ENCODE peak calls at places on chromosomes 11 and 22, in seven cellular contexts. One of them, this sample, is unnamed.
A peak's percentile ranks its signal among the peaks of the same experiment; 100 is the strongest.

GRCh38 chr11:121561240-121561639 is 108.5 kb upstream of the SORL1-AS1 start:
- DNase-seq in progenitor cell of endocrine pancreas: no peak
- DNase-seq in ascending aorta: no peak
- DNase-seq in WERI-Rb-1: no peak
- DNase-seq in GM20000: no peak
- DNase-seq in testis: no peak
- DNase-seq in cardiac muscle cell: no peak
- DNase-seq in this sample: peak; percentile 18

GRCh38 chr11:116851631-116852030 is 14.2 kb upstream of the APOA1 start:
- DNase-seq in progenitor cell of endocrine pancreas: no peak
- DNase-seq in ascending aorta: no peak
- DNase-seq in WERI-Rb-1: no peak
- DNase-seq in GM20000: no peak
- DNase-seq in testis: no peak
- DNase-seq in cardiac muscle cell: no peak
- DNase-seq in this sample: peak; percentile 65

GRCh38 chr11:96342131-96342970 is 644 bp downstream of the MAML2 start:
- DNase-seq in progenitor cell of endocrine pancreas: no peak
- DNase-seq in ascending aorta: no peak
- DNase-seq in WERI-Rb-1: no peak
- DNase-seq in GM20000: no peak
- DNase-seq in testis: no peak
- DNase-seq in cardiac muscle cell: no peak
- DNase-seq in this sample: no peak

GRCh38 chr22:49975543-49976389 is 15.2 kb downstream of the PIM3 start:
- DNase-seq in progenitor cell of endocrine pancreas: no peak
- DNase-seq in ascending aorta: no peak
- DNase-seq in WERI-Rb-1: no peak
- DNase-seq in GM20000: peak; percentile 75
- DNase-seq in testis: no peak
- DNase-seq in cardiac muscle cell: no peak
- DNase-seq in this sample: peak; percentile 80

GRCh38 chr22:35802885-35803284 is 85.2 kb downstream of the APOL5 start:
- DNase-seq in progenitor cell of endocrine pancreas: no peak
- DNase-seq in ascending aorta: no peak
- DNase-seq in WERI-Rb-1: no peak
- DNase-seq in GM20000: no peak
- DNase-seq in testis: no peak
- DNase-seq in cardiac muscle cell: no peak
- DNase-seq in this sample: no peak

GRCh38 chr22:49925525-49926128 is 7.2 kb downstream of the CRELD2 start:
- DNase-seq in progenitor cell of endocrine pancreas: no peak
- DNase-seq in ascending aorta: no peak
- DNase-seq in WERI-Rb-1: no peak
- DNase-seq in GM20000: peak; percentile 77
- DNase-seq in testis: no peak
- DNase-seq in cardiac muscle cell: no peak
- DNase-seq in this sample: peak; percentile 87

GRCh38 chr11:15143855-15144254 is 29.1 kb downstream of the INSC start:
- DNase-seq in progenitor cell of endocrine pancreas: no peak
- DNase-seq in ascending aorta: no peak
- DNase-seq in WERI-Rb-1: no peak
- DNase-seq in GM20000: no peak
- DNase-seq in testis: no peak
- DNase-seq in cardiac muscle cell: no peak
- DNase-seq in this sample: no peak

GRCh38 chr22:32307055-32307454 is 50.6 kb upstream of the RFPL3 start:
- DNase-seq in progenitor cell of endocrine pancreas: no peak
- DNase-seq in ascending aorta: no peak
- DNase-seq in WERI-Rb-1: no peak
- DNase-seq in GM20000: no peak
- DNase-seq in testis: peak; percentile 0
- DNase-seq in cardiac muscle cell: no peak
- DNase-seq in this sample: no peak

GRCh38 chr22:27673839-27674238 is 127.7 kb downstream of the MN1 start:
- DNase-seq in progenitor cell of endocrine pancreas: peak; percentile 35
- DNase-seq in ascending aorta: no peak
- DNase-seq in WERI-Rb-1: no peak
- DNase-seq in GM20000: no peak
- DNase-seq in testis: no peak
- DNase-seq in cardiac muscle cell: no peak
- DNase-seq in this sample: no peak

GRCh38 chr22:48315415-48316244 is 1512.0 kb downstream of the BRD1 start:
- DNase-seq in progenitor cell of endocrine pancreas: no peak
- DNase-seq in ascending aorta: no peak
- DNase-seq in WERI-Rb-1: peak; percentile 5
- DNase-seq in GM20000: no peak
- DNase-seq in testis: no peak
- DNase-seq in cardiac muscle cell: no peak
- DNase-seq in this sample: no peak

GRCh38 chr22:43002198-43002577 is 12.8 kb downstream of the PACSIN2 start:
- DNase-seq in progenitor cell of endocrine pancreas: no peak
- DNase-seq in ascending aorta: no peak
- DNase-seq in WERI-Rb-1: no peak
- DNase-seq in GM20000: no peak
- DNase-seq in testis: no peak
- DNase-seq in cardiac muscle cell: no peak
- DNase-seq in this sample: no peak

GRCh38 chr22:39215430-39216142 is 29.2 kb downstream of the PDGFB start:
- DNase-seq in progenitor cell of endocrine pancreas: no peak
- DNase-seq in ascending aorta: no peak
- DNase-seq in WERI-Rb-1: peak; percentile 27
- DNase-seq in GM20000: no peak
- DNase-seq in testis: no peak
- DNase-seq in cardiac muscle cell: no peak
- DNase-seq in this sample: peak; percentile 58

GRCh38 chr22:38284042-38284402 is 11.2 kb upstream of the TMEM184B start:
- DNase-seq in progenitor cell of endocrine pancreas: no peak
- DNase-seq in ascending aorta: no peak
- DNase-seq in WERI-Rb-1: no peak
- DNase-seq in GM20000: no peak
- DNase-seq in testis: no peak
- DNase-seq in cardiac muscle cell: no peak
- DNase-seq in this sample: no peak

DNA sequence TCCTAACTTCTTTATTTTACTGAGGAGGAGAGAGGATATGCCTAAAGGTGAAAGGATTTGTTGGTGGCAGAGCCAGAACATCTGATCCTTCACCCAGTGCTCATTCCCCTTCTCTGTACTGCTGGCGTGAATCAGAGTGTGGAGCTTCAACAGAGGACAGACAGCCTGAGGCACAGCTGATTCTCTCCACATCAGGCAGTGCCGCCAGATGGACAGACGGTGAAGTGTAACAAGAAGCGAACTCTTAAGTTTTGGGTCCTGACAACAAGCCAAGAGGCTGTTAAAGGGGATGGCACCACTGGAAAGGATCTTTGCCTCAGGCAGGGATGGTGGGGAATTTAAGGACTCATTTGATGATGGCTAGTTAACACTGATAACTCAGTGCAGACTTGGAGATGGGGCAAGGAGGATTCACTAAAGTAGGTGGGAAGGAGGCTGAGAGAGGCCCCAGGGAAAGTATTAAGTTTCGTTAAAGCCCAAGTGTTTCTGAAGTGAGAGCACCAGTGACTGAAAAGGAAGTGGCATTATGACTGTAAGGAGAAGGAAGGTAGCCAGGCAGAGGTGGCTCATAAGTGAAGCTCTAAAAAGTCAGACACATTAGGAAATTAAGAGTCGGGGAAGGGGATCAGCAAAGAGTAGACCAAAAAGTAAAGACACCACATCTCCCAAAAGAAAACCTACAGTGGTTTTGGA is 81.3 kb downstream of the CLPB start:
- DNase-seq in progenitor cell of endocrine pancreas: no peak
- DNase-seq in ascending aorta: no peak
- DNase-seq in WERI-Rb-1: peak; percentile 80
- DNase-seq in GM20000: peak; percentile 51
- DNase-seq in testis: peak; percentile 24
- DNase-seq in cardiac muscle cell: peak; percentile 59
- DNase-seq in this sample: no peak
- TF ChIP-seq CTCF in progenitor cell of endocrine pancreas: peak; percentile 13
- TF ChIP-seq CTCF in ascending aorta: no peak
- TF ChIP-seq CTCF in WERI-Rb-1: peak; percentile 89
- TF ChIP-seq CTCF in GM20000: peak; percentile 62
- TF ChIP-seq CTCF in testis: no peak
- TF ChIP-seq CTCF in cardiac muscle cell: peak; percentile 62
- TF ChIP-seq CTCF in this sample: no peak

DNA sequence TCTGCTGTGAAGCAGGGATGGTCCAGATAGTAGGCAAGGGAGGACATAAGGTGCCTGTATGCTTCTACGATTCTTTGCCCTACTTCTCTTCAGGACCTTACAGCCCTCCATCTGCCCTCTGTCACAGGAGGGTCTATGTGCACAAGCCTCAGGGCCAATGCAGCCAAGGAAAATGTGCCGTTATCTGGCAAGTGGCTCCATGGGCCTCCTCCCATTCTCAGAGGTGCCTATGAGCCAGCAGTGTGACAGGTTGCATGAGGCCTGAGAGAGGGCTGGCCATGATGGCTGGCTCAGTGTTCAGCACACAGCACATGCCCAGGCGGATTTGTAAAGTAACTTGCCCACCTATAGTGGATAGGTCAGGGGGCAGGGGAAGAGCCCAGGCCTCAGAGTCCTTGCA is 51.3 kb upstream of the SUSD2 start:
- DNase-seq in progenitor cell of endocrine pancreas: no peak
- DNase-seq in ascending aorta: no peak
- DNase-seq in WERI-Rb-1: no peak
- DNase-seq in GM20000: no peak
- DNase-seq in testis: no peak
- DNase-seq in cardiac muscle cell: no peak
- DNase-seq in this sample: no peak
- TF ChIP-seq CTCF in progenitor cell of endocrine pancreas: no peak
- TF ChIP-seq CTCF in ascending aorta: no peak
- TF ChIP-seq CTCF in WERI-Rb-1: no peak
- TF ChIP-seq CTCF in GM20000: no peak
- TF ChIP-seq CTCF in testis: no peak
- TF ChIP-seq CTCF in cardiac muscle cell: no peak
- TF ChIP-seq CTCF in this sample: no peak

GRCh38 chr11:17852246-17852645 is 117.7 kb downstream of the KCNC1 start:
- DNase-seq in progenitor cell of endocrine pancreas: no peak
- DNase-seq in ascending aorta: no peak
- DNase-seq in WERI-Rb-1: no peak
- DNase-seq in GM20000: no peak
- DNase-seq in testis: no peak
- DNase-seq in cardiac muscle cell: no peak
- DNase-seq in this sample: no peak

GRCh38 chr11:17845431-17845881 is 110.9 kb downstream of the KCNC1 start:
- DNase-seq in progenitor cell of endocrine pancreas: no peak
- DNase-seq in ascending aorta: no peak
- DNase-seq in WERI-Rb-1: no peak
- DNase-seq in GM20000: no peak
- DNase-seq in testis: no peak
- DNase-seq in cardiac muscle cell: no peak
- DNase-seq in this sample: no peak

GRCh38 chr11:17851697-17852096 is 117.1 kb downstream of the KCNC1 start:
- DNase-seq in progenitor cell of endocrine pancreas: no peak
- DNase-seq in ascending aorta: no peak
- DNase-seq in WERI-Rb-1: no peak
- DNase-seq in GM20000: no peak
- DNase-seq in testis: no peak
- DNase-seq in cardiac muscle cell: no peak
- DNase-seq in this sample: no peak

GRCh38 chr11:17848709-17849108 is 114.1 kb downstream of the KCNC1 start:
- DNase-seq in progenitor cell of endocrine pancreas: no peak
- DNase-seq in ascending aorta: no peak
- DNase-seq in WERI-Rb-1: no peak
- DNase-seq in GM20000: no peak
- DNase-seq in testis: no peak
- DNase-seq in cardiac muscle cell: no peak
- DNase-seq in this sample: no peak

GRCh38 chr11:17846852-17847453 is 112.4 kb downstream of the KCNC1 start:
- DNase-seq in progenitor cell of endocrine pancreas: no peak
- DNase-seq in ascending aorta: no peak
- DNase-seq in WERI-Rb-1: peak; percentile 10
- DNase-seq in GM20000: no peak
- DNase-seq in testis: no peak
- DNase-seq in cardiac muscle cell: peak; percentile 66
- DNase-seq in this sample: no peak
- TF ChIP-seq CTCF in progenitor cell of endocrine pancreas: peak; percentile 31
- TF ChIP-seq CTCF in ascending aorta: no peak
- TF ChIP-seq CTCF in WERI-Rb-1: peak; percentile 46
- TF ChIP-seq CTCF in GM20000: no peak
- TF ChIP-seq CTCF in testis: peak; percentile 9
- TF ChIP-seq CTCF in cardiac muscle cell: peak; percentile 26
- TF ChIP-seq CTCF in this sample: no peak

GRCh38 chr11:119093666-119093950 is 8.0 kb downstream of the DPAGT1 start:
- DNase-seq in progenitor cell of endocrine pancreas: no peak
- DNase-seq in ascending aorta: no peak
- DNase-seq in WERI-Rb-1: no peak
- DNase-seq in GM20000: no peak
- DNase-seq in testis: no peak
- DNase-seq in cardiac muscle cell: no peak
- DNase-seq in this sample: no peak

GRCh38 chr11:119094816-119095065 is 6.9 kb downstream of the DPAGT1 start:
- DNase-seq in progenitor cell of endocrine pancreas: no peak
- DNase-seq in ascending aorta: peak; percentile 55
- DNase-seq in WERI-Rb-1: no peak
- DNase-seq in GM20000: peak; percentile 81
- DNase-seq in testis: peak; percentile 85
- DNase-seq in cardiac muscle cell: peak; percentile 86
- DNase-seq in this sample: no peak

GRCh38 chr11:119095066-119095880 is 6.4 kb downstream of the DPAGT1 start:
- DNase-seq in progenitor cell of endocrine pancreas: peak; percentile 98
- DNase-seq in ascending aorta: peak; percentile 96
- DNase-seq in WERI-Rb-1: peak; percentile 99
- DNase-seq in GM20000: peak; percentile 98
- DNase-seq in testis: peak; percentile 100
- DNase-seq in cardiac muscle cell: peak; percentile 99
- DNase-seq in this sample: peak; percentile 100

GRCh38 chr11:119092880-119093665 is 8.4 kb downstream of the HMBS start:
- DNase-seq in progenitor cell of endocrine pancreas: no peak
- DNase-seq in ascending aorta: no peak
- DNase-seq in WERI-Rb-1: no peak
- DNase-seq in GM20000: no peak
- DNase-seq in testis: no peak
- DNase-seq in cardiac muscle cell: no peak
- DNase-seq in this sample: no peak

DNA sequence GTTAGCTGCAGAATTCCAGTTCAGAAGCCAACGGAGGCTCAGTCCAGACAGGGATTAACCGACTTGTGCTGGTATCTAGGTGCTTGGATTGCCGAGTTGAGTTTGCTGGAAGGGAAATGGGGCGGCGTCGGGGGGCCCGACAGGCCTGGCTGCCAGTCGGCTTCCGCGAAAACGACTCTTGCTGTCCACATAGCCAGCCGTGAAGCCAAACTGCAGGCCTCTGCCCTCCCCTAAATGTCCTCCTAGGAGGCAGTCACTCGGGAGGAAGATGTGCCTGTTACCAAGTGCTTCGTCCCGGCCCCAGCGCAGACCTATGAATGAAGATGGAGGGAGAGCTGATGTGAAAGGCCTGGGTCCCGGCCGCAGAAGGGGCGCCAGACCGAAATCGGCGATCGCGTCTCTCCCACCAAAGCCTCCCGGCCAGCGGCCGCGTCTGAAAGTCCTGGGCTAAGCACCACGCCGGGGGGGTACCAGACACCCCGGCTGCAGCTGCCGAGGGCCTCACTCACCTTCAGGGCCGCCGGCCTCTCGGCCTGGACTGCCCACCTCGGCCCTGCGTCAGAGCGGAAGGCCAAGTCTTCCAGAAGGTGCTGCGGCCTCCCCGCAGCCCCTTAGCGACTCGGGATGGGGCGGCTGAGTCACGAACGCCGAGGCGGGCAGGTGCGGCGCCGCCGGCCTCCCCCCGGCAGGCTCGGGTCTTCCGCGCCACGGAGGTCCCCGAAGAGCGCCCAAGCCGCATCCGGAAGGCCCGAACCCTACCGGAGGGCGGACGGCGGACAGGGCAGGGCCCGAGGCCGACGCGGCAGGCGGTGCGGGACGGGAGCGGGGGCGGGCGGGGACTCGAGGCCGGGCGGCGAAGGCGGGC is 7.5 kb downstream of the DPAGT1 start:
- DNase-seq in progenitor cell of endocrine pancreas: peak; percentile 33
- DNase-seq in ascending aorta: no peak
- DNase-seq in WERI-Rb-1: no peak
- DNase-seq in GM20000: peak; percentile 20
- DNase-seq in testis: peak; percentile 46
- DNase-seq in cardiac muscle cell: peak; percentile 49
- DNase-seq in this sample: peak; percentile 56
- TF ChIP-seq CTCF in progenitor cell of endocrine pancreas: no peak
- TF ChIP-seq CTCF in ascending aorta: no peak
- TF ChIP-seq CTCF in WERI-Rb-1: no peak
- TF ChIP-seq CTCF in GM20000: no peak
- TF ChIP-seq CTCF in testis: no peak
- TF ChIP-seq CTCF in cardiac muscle cell: no peak
- TF ChIP-seq CTCF in this sample: no peak